ENCODE peak calls at places on chromosomes 2 and 18, in ten cellular contexts. O, S, W, F, D, B, X, M, Z and Y are unnamed samples.

GRCh38 chr18:6886931-6887330 is 157.4 kb downstream of the ARHGAP28 start:
- DNase-seq in O (no peak), S (no peak), W (no peak), F (no peak), D (no peak), B (no peak), X (no peak), M (no peak), Z (no peak), Y (no peak)

GRCh38 chr18:35497334-35498197 is at the start of gene INO80C:
- DNase-seq in O (peak), S (peak), W (peak), F (peak), D (peak), B (peak), X (peak), M (peak), Z (peak), Y (peak)

GRCh38 chr2:143926731-143927130 is 593.2 kb downstream of the ZEB2 start:
- DNase-seq in O (no peak), S (no peak), W (no peak), F (no peak), D (no peak), B (no peak), X (no peak), M (no peak), Z (no peak), Y (no peak)

GRCh38 chr2:239029958-239030357 is 182.1 kb downstream of the TWIST2 start:
- DNase-seq in O (no peak), S (no peak), W (no peak), F (no peak), D (no peak), B (no peak), X (no peak), M (no peak), Z (no peak), Y (no peak)

GRCh38 chr18:79371536-79372210 is 24.1 kb upstream of the NFATC1 start:
- DNase-seq in O (no peak), S (no peak), W (no peak), F (no peak), D (no peak), B (no peak), X (no peak), M (no peak), Z (no peak), Y (no peak)

GRCh38 chr2:1052671-1053270 is 102.1 kb downstream of the SNTG2 start:
- DNase-seq in O (peak), S (no peak), W (no peak), F (no peak), D (peak), B (no peak), X (no peak), M (no peak), Z (no peak), Y (no peak)

GRCh38 chr2:132662742-132663141 is 7.3 kb downstream of the LYPD1 start:
- DNase-seq in O (no peak), S (no peak), W (no peak), F (no peak), D (peak), B (no peak), X (no peak), M (no peak), Z (no peak), Y (no peak)

GRCh38 chr2:106885981-106886915 is at the start of gene ST6GAL2:
- DNase-seq in O (peak), S (peak), W (no peak), F (no peak), D (peak), B (no peak), X (no peak), M (no peak), Z (no peak), Y (no peak)

GRCh38 chr2:169839954-169840746 is 12.9 kb downstream of the UBR3 start:
- DNase-seq in O (no peak), S (no peak), W (no peak), F (no peak), D (peak), B (no peak), X (no peak), M (no peak), Z (no peak), Y (no peak)

GRCh38 chr2:172931256-172931894 is 144.3 kb upstream of the MAP3K20 start:
- DNase-seq in O (peak), S (peak), W (no peak), F (no peak), D (peak), B (no peak), X (no peak), M (peak), Z (peak), Y (no peak)